ENCODE peak calls at places on chromosomes 13 and 19, in six cellular contexts. One of them, this sample, is unnamed.

GRCh38 chr19:39500543-39500942 is 1.8 kb downstream of the DLL3 start:
- DNase-seq in colonic mucosa: no peak
- DNase-seq in Caco-2: no peak
- DNase-seq in cardiac muscle cell: no peak
- DNase-seq in Panc1: no peak
- DNase-seq in epithelial cell of esophagus: no peak
- DNase-seq in this sample: no peak

GRCh38 chr13:50094615-50095293 is 79.5 kb downstream of the KCNRG start:
- DNase-seq in colonic mucosa: no peak
- DNase-seq in Caco-2: no peak
- DNase-seq in cardiac muscle cell: no peak
- DNase-seq in Panc1: no peak
- DNase-seq in epithelial cell of esophagus: peak; percentile 57
- DNase-seq in this sample: peak; percentile 22

GRCh38 chr19:1862068-1862423 is 1.3 kb downstream of the KLF16 start:
- DNase-seq in colonic mucosa: no peak
- DNase-seq in Caco-2: no peak
- DNase-seq in cardiac muscle cell: no peak
- DNase-seq in Panc1: no peak
- DNase-seq in epithelial cell of esophagus: no peak
- DNase-seq in this sample: no peak

GRCh38 chr13:81551036-81551435 is 1210.1 kb upstream of the SPRY2 start:
- DNase-seq in colonic mucosa: no peak
- DNase-seq in Caco-2: no peak
- DNase-seq in cardiac muscle cell: no peak
- DNase-seq in Panc1: no peak
- DNase-seq in epithelial cell of esophagus: peak; percentile 4
- DNase-seq in this sample: no peak

GRCh38 chr19:50710094-50710493 is 9.5 kb downstream of the SHANK1 start:
- DNase-seq in colonic mucosa: no peak
- DNase-seq in Caco-2: no peak
- DNase-seq in cardiac muscle cell: no peak
- DNase-seq in Panc1: no peak
- DNase-seq in epithelial cell of esophagus: no peak
- DNase-seq in this sample: no peak

GRCh38 chr13:101881593-101881992 is 429.1 kb downstream of the ITGBL1 start:
- DNase-seq in colonic mucosa: no peak
- DNase-seq in Caco-2: no peak
- DNase-seq in cardiac muscle cell: no peak
- DNase-seq in Panc1: no peak
- DNase-seq in epithelial cell of esophagus: no peak
- DNase-seq in this sample: no peak

GRCh38 chr19:36151144-36152051 is 849 bp downstream of the COX7A1 start:
- DNase-seq in colonic mucosa: no peak
- DNase-seq in Caco-2: no peak
- DNase-seq in cardiac muscle cell: no peak
- DNase-seq in Panc1: no peak
- DNase-seq in epithelial cell of esophagus: no peak
- DNase-seq in this sample: no peak

GRCh38 chr19:387777-388176 is 21.2 kb downstream of the C2CD4C start:
- DNase-seq in colonic mucosa: no peak
- DNase-seq in Caco-2: no peak
- DNase-seq in cardiac muscle cell: no peak
- DNase-seq in Panc1: no peak
- DNase-seq in epithelial cell of esophagus: no peak
- DNase-seq in this sample: no peak

GRCh38 chr13:36819064-36819810 is at the start of gene RFXAP:
- DNase-seq in colonic mucosa: peak; percentile 91
- DNase-seq in Caco-2: peak; percentile 93
- DNase-seq in cardiac muscle cell: peak; percentile 94
- DNase-seq in Panc1: no peak
- DNase-seq in epithelial cell of esophagus: peak; percentile 83
- DNase-seq in this sample: peak; percentile 65

GRCh38 chr19:4662020-4662695 is 8.0 kb downstream of the MYDGF start:
- DNase-seq in colonic mucosa: no peak
- DNase-seq in Caco-2: no peak
- DNase-seq in cardiac muscle cell: no peak
- DNase-seq in Panc1: no peak
- DNase-seq in epithelial cell of esophagus: no peak
- DNase-seq in this sample: no peak

GRCh38 chr19:4660993-4661392 is 9.1 kb downstream of the MYDGF start:
- DNase-seq in colonic mucosa: no peak
- DNase-seq in Caco-2: no peak
- DNase-seq in cardiac muscle cell: no peak
- DNase-seq in Panc1: no peak
- DNase-seq in epithelial cell of esophagus: no peak
- DNase-seq in this sample: no peak

GRCh38 chr19:4657835-4658234 is 12.3 kb downstream of the MYDGF start:
- DNase-seq in colonic mucosa: no peak
- DNase-seq in Caco-2: no peak
- DNase-seq in cardiac muscle cell: no peak
- DNase-seq in Panc1: no peak
- DNase-seq in epithelial cell of esophagus: no peak
- DNase-seq in this sample: no peak

GRCh38 chr19:4662812-4663211 is 7.3 kb downstream of the MYDGF start:
- DNase-seq in colonic mucosa: no peak
- DNase-seq in Caco-2: no peak
- DNase-seq in cardiac muscle cell: no peak
- DNase-seq in Panc1: no peak
- DNase-seq in epithelial cell of esophagus: no peak
- DNase-seq in this sample: no peak

GRCh38 chr19:4660181-4660791 is 9.9 kb downstream of the MYDGF start:
- DNase-seq in colonic mucosa: peak; percentile 49
- DNase-seq in Caco-2: peak; percentile 62
- DNase-seq in cardiac muscle cell: peak; percentile 41
- DNase-seq in Panc1: no peak
- DNase-seq in epithelial cell of esophagus: peak; percentile 29
- DNase-seq in this sample: no peak
- TF ChIP-seq CTCF in colonic mucosa: no peak
- TF ChIP-seq CTCF in Caco-2: no peak
- TF ChIP-seq CTCF in cardiac muscle cell: peak; percentile 18
- TF ChIP-seq CTCF in Panc1: peak; percentile 72
- TF ChIP-seq CTCF in epithelial cell of esophagus: peak; percentile 42
- TF ChIP-seq CTCF in this sample: peak; percentile 56

GRCh38 chr19:37172368-37173366 is at the start of gene ZNF585A:
- DNase-seq in colonic mucosa: peak; percentile 92
- DNase-seq in Caco-2: peak; percentile 86
- DNase-seq in cardiac muscle cell: peak; percentile 96
- DNase-seq in Panc1: peak; percentile 94
- DNase-seq in epithelial cell of esophagus: peak; percentile 98
- DNase-seq in this sample: peak; percentile 97
- TF ChIP-seq CTCF in colonic mucosa: no peak
- TF ChIP-seq CTCF in Caco-2: no peak
- TF ChIP-seq CTCF in cardiac muscle cell: peak; percentile 36
- TF ChIP-seq CTCF in Panc1: no peak
- TF ChIP-seq CTCF in epithelial cell of esophagus: peak; percentile 38
- TF ChIP-seq CTCF in this sample: peak; percentile 59

GRCh38 chr13:41408061-41408460 is 49.3 kb upstream of the RGCC start:
- DNase-seq in colonic mucosa: no peak
- DNase-seq in Caco-2: no peak
- DNase-seq in cardiac muscle cell: no peak
- DNase-seq in Panc1: no peak
- DNase-seq in epithelial cell of esophagus: no peak
- DNase-seq in this sample: no peak

GRCh38 chr13:41409611-41410010 is 47.7 kb upstream of the RGCC start:
- DNase-seq in colonic mucosa: no peak
- DNase-seq in Caco-2: no peak
- DNase-seq in cardiac muscle cell: no peak
- DNase-seq in Panc1: no peak
- DNase-seq in epithelial cell of esophagus: no peak
- DNase-seq in this sample: no peak

GRCh38 chr13:41411060-41411459 is 46.3 kb upstream of the RGCC start:
- DNase-seq in colonic mucosa: no peak
- DNase-seq in Caco-2: no peak
- DNase-seq in cardiac muscle cell: no peak
- DNase-seq in Panc1: no peak
- DNase-seq in epithelial cell of esophagus: no peak
- DNase-seq in this sample: no peak

GRCh38 chr13:41413907-41414306 is 43.4 kb upstream of the RGCC start:
- DNase-seq in colonic mucosa: no peak
- DNase-seq in Caco-2: no peak
- DNase-seq in cardiac muscle cell: no peak
- DNase-seq in Panc1: no peak
- DNase-seq in epithelial cell of esophagus: no peak
- DNase-seq in this sample: no peak

DNA sequence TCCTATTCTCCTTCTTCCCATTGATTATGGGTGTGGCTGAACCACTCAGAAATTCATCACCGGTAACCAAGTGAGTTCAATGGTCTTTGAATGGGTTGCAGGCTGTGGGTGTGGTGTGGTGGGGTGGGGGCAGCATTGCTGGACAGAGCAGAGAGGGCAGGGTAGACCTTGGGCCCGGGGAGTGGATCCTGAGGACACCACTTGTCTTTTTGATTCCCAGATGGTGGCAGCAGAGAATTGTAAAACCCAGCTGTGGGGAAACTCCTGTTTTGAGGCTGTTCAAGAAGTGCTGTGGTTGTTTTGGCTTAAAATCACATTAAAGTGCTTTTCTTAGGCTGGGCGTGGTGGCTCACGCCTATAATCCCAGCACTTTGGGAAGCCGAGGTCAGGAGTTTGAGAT is 45.8 kb upstream of the RGCC start:
- DNase-seq in colonic mucosa: no peak
- DNase-seq in Caco-2: peak; percentile 74
- DNase-seq in cardiac muscle cell: no peak
- DNase-seq in Panc1: no peak
- DNase-seq in epithelial cell of esophagus: peak; percentile 58
- DNase-seq in this sample: peak; percentile 52
- TF ChIP-seq CTCF in colonic mucosa: no peak
- TF ChIP-seq CTCF in Caco-2: peak; percentile 52
- TF ChIP-seq CTCF in cardiac muscle cell: peak; percentile 44
- TF ChIP-seq CTCF in Panc1: peak; percentile 37
- TF ChIP-seq CTCF in epithelial cell of esophagus: peak; percentile 54
- TF ChIP-seq CTCF in this sample: peak; percentile 63

GRCh38 chr19:3671680-3672574 is 28.3 kb downstream of the PIP5K1C start:
- DNase-seq in colonic mucosa: no peak
- DNase-seq in Caco-2: no peak
- DNase-seq in cardiac muscle cell: no peak
- DNase-seq in Panc1: no peak
- DNase-seq in epithelial cell of esophagus: no peak
- DNase-seq in this sample: peak; percentile 54
- TF ChIP-seq CTCF in colonic mucosa: no peak
- TF ChIP-seq CTCF in Caco-2: no peak
- TF ChIP-seq CTCF in cardiac muscle cell: no peak
- TF ChIP-seq CTCF in Panc1: no peak
- TF ChIP-seq CTCF in epithelial cell of esophagus: no peak
- TF ChIP-seq CTCF in this sample: peak; percentile 58

DNA sequence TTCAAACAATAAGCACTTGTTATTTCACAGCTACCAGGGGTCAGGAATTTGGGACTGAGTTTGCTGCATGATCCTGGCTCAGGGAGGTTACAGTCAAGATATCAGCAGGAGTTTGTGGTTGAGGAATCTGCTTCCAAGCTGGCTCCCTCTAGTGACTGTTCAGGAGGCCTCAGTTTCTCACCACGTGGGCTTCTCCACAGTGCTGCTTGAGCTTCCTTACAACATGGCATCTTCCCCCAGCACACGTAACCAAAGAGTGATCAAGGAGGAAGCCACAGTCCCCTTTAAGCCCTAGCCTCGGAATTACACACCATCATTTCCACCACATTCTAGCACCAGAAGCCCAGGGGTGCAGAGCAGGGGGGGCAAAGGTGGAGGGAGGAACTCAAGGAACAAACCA is 28.8 kb downstream of the CELF5 start:
- DNase-seq in colonic mucosa: no peak
- DNase-seq in Caco-2: no peak
- DNase-seq in cardiac muscle cell: no peak
- DNase-seq in Panc1: no peak
- DNase-seq in epithelial cell of esophagus: no peak
- DNase-seq in this sample: no peak
- TF ChIP-seq CTCF in colonic mucosa: no peak
- TF ChIP-seq CTCF in Caco-2: no peak
- TF ChIP-seq CTCF in cardiac muscle cell: no peak
- TF ChIP-seq CTCF in Panc1: no peak
- TF ChIP-seq CTCF in epithelial cell of esophagus: no peak
- TF ChIP-seq CTCF in this sample: peak; percentile 9

GRCh38 chr19:42443944-42444398 is 1.2 kb upstream of the CXCL17 start:
- DNase-seq in colonic mucosa: peak; percentile 48
- DNase-seq in Caco-2: peak; percentile 56
- DNase-seq in cardiac muscle cell: no peak
- DNase-seq in Panc1: no peak
- DNase-seq in epithelial cell of esophagus: no peak
- DNase-seq in this sample: no peak

GRCh38 chr19:42441047-42441440 is 1.7 kb downstream of the CXCL17 start:
- DNase-seq in colonic mucosa: no peak
- DNase-seq in Caco-2: peak; percentile 54
- DNase-seq in cardiac muscle cell: no peak
- DNase-seq in Panc1: no peak
- DNase-seq in epithelial cell of esophagus: peak; percentile 79
- DNase-seq in this sample: no peak

GRCh38 chr19:42436006-42436405 is 6.7 kb downstream of the CXCL17 start:
- DNase-seq in colonic mucosa: no peak
- DNase-seq in Caco-2: no peak
- DNase-seq in cardiac muscle cell: no peak
- DNase-seq in Panc1: no peak
- DNase-seq in epithelial cell of esophagus: no peak
- DNase-seq in this sample: no peak

GRCh38 chr19:42442833-42443232 is at the start of gene CXCL17:
- DNase-seq in colonic mucosa: no peak
- DNase-seq in Caco-2: no peak
- DNase-seq in cardiac muscle cell: no peak
- DNase-seq in Panc1: no peak
- DNase-seq in epithelial cell of esophagus: peak; percentile 91
- DNase-seq in this sample: no peak

GRCh38 chr19:42440357-42441046 is 2.2 kb downstream of the CXCL17 start:
- DNase-seq in colonic mucosa: peak; percentile 84
- DNase-seq in Caco-2: peak; percentile 82
- DNase-seq in cardiac muscle cell: peak; percentile 84
- DNase-seq in Panc1: no peak
- DNase-seq in epithelial cell of esophagus: peak; percentile 80
- DNase-seq in this sample: peak; percentile 61
- TF ChIP-seq CTCF in colonic mucosa: peak; percentile 98
- TF ChIP-seq CTCF in Caco-2: peak; percentile 96
- TF ChIP-seq CTCF in cardiac muscle cell: peak; percentile 99
- TF ChIP-seq CTCF in Panc1: peak; percentile 93
- TF ChIP-seq CTCF in epithelial cell of esophagus: peak; percentile 93
- TF ChIP-seq CTCF in this sample: peak; percentile 99

DNA sequence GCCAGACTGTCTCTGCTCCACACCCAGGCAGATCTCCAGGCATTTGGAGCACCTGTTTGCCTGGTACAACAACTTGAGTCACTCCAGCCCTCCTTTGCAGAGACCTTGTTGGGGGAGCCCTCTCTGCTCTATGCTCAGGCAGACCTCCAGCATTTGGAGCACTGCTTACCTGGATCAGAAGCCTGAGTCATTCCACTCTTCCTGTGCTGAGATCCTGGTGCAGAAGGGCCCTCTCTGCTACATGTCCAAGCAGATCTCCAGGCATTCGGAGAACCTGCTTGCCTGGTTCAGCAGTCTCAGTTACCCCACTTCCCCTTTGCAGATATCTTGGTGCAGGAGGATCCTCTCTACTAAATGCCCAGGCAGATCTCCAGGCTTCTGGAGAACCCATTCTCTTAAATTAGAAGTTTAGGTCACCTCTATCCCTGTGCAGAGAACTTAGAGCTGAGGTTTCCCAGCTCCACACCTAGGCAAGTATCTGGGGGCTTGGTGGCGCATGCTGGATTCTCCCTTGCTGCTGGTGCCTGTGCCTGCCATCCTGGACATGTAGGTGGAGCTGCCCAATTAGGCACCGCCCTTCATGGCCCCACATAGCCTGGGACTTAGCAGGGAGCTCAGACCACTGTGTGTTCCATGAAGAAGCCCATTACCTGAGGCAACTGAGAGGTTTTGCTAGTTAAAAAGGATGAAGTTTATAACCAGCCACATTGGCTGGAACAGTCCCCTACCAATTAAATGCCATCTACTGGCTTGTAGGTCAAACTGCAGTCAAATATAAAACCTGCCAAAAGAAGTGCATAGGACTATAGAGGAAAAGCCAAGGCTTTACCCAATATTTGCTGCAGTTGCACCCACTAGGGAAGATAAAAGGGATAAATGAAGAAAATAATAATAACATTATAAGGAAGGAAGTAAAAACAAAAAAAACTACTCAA is 97.6 kb upstream of the SLITRK6 start:
- DNase-seq in colonic mucosa: no peak
- DNase-seq in Caco-2: peak; percentile 13
- DNase-seq in cardiac muscle cell: no peak
- DNase-seq in Panc1: no peak
- DNase-seq in epithelial cell of esophagus: peak; percentile 98
- DNase-seq in this sample: no peak
- TF ChIP-seq CTCF in colonic mucosa: no peak
- TF ChIP-seq CTCF in Caco-2: peak; percentile 26
- TF ChIP-seq CTCF in cardiac muscle cell: no peak
- TF ChIP-seq CTCF in Panc1: no peak
- TF ChIP-seq CTCF in epithelial cell of esophagus: peak; percentile 57
- TF ChIP-seq CTCF in this sample: peak; percentile 33

This sample was measured in HFFc6.